ENCODE peak calls at places on chromosome 16, in eight cellular contexts. B is neural progenitor cell; X is CD8-positive, alpha-beta memory T cell; S is suprapubic skin; Z is fibroblast of lung; H is heart right ventricle; T is esophagus muscularis mucosa; C is cardiac muscle cell. P is an unnamed sample. For H3K27me3 and H3K4me1, the result is how much of the 10 kb centered on the place peaks cover.

GRCh38 chr16:16120382-16121184 is 102.7 kb downstream of the ABCC6 start:
- DNase-seq in H (peak), T (peak), C (no peak), X (no peak), B (no peak), S (no peak), Z (peak), P (no peak)

GRCh38 chr16:24929409-24929808 is 83.6 kb downstream of the SLC5A11 start:
- DNase-seq in H (no peak), Z (no peak), B (no peak), C (no peak), X (no peak), S (no peak), T (no peak), P (no peak)

GRCh38 chr16:84349852-84350565 is 18.3 kb upstream of the ATP2C2 start:
- DNase-seq in S (no peak), C (no peak), Z (no peak), B (peak), X (no peak), T (no peak), H (no peak), P (no peak)

GRCh38 chr16:56547120-56547948 is 17.5 kb upstream of the MT4 start:
- DNase-seq in X (no peak), Z (peak), C (peak), H (no peak), B (peak), S (no peak), T (no peak), P (no peak)

GRCh38 chr16:12122202-12122601 is 145.7 kb downstream of the SNX29 start:
- DNase-seq in T (no peak), Z (no peak), B (no peak), C (no peak), H (no peak), S (no peak), X (no peak), P (no peak)

GRCh38 chr16:57422026-57422944 is 17.7 kb downstream of the CCL17 start:
- DNase-seq in X (no peak), Z (peak), B (peak), H (no peak), C (peak), S (no peak), T (no peak), P (peak)

GRCh38 chr16:51550785-51551184 is 399.7 kb upstream of the SALL1 start:
- DNase-seq in C (no peak), S (no peak), X (no peak), Z (no peak), B (no peak), T (peak), H (no peak), P (no peak)

GRCh38 chr16:71542377-71542776 is 16.2 kb downstream of the CHST4 start:
- DNase-seq in S (no peak), T (no peak), C (peak), X (peak), H (peak), Z (peak), B (peak), P (no peak)

GRCh38 chr16:25010542-25010941 is 4.6 kb downstream of the ARHGAP17 start:
- DNase-seq in X (no peak), S (peak), T (no peak), Z (no peak), H (no peak), C (no peak), B (no peak), P (no peak)

GRCh38 chr16:73215482-73216377 is 167.8 kb upstream of the ZFHX3 start:
- DNase-seq in S (no peak), C (no peak), H (no peak), X (no peak), Z (no peak), B (no peak), T (no peak), P (no peak)

GRCh38 chr16:27489421-27489820 is 60.3 kb downstream of the GTF3C1 start:
- DNase-seq in T (no peak), B (no peak), H (no peak), Z (no peak), C (no peak), S (no peak), X (no peak), P (peak)

GRCh38 chr16:82748026-82748425 is 121.3 kb downstream of the CDH13 start:
- DNase-seq in Z (peak), C (no peak), B (no peak), X (no peak), T (no peak), H (peak), S (no peak), P (peak)

GRCh38 chr16:15925631-15926030 is 23.8 kb upstream of the ABCC1 start:
- DNase-seq in C (peak), Z (no peak), S (no peak), T (no peak), B (peak), H (no peak), X (no peak), P (no peak)

GRCh38 chr16:47136101-47136820 is 7.5 kb downstream of the NETO2 start:
- DNase-seq in Z (no peak), H (no peak), B (no peak), S (no peak), T (no peak), C (no peak), X (no peak), P (no peak)

GRCh38 chr16:27795992-27796614 is 246.2 kb downstream of the KATNIP start:
- DNase-seq in T (no peak), C (peak), B (peak), S (no peak), Z (peak), X (no peak), H (peak), P (peak)

GRCh38 chr16:23182206-23182674 is 305 bp upstream of the SCNN1G start:
- DNase-seq in Z (peak), C (peak), B (peak), X (peak), H (peak), S (no peak), T (no peak), P (peak)

GRCh38 chr16:24499193-24499814 is 40.1 kb upstream of the RBBP6 start:
- DNase-seq in T (no peak), X (no peak), B (peak), Z (peak), S (no peak), C (peak), H (no peak), P (peak)

GRCh38 chr16:15507299-15507958 is 73.0 kb downstream of the BMERB1 start:
- DNase-seq in T (no peak), X (no peak), S (no peak), B (no peak), H (no peak), Z (peak), C (no peak), P (peak)

GRCh38 chr16:50372611-50373344 is 4.0 kb upstream of the BRD7 start:
- DNase-seq in T (peak), S (no peak), C (peak), X (no peak), Z (peak), H (peak), B (no peak), P (peak)

GRCh38 chr16:49337814-49338350 is 35.7 kb upstream of the C16orf78 start:
- DNase-seq in S (peak), Z (no peak), T (peak), H (no peak), X (no peak), C (no peak), B (no peak), P (no peak)

GRCh38 chr16:61929801-61930200 is 106.4 kb downstream of the CDH8 start:
- DNase-seq in Z (no peak), C (no peak), H (no peak), X (no peak), S (no peak), B (no peak), T (no peak), P (no peak)

GRCh38 chr16:49776085-49776501 is 79.8 kb downstream of the ZNF423 start:
- DNase-seq in H (peak), Z (no peak), B (peak), C (peak), T (no peak), X (no peak), S (no peak), P (peak)

GRCh38 chr16:73771196-73771595 is 525.4 kb upstream of the PSMD7 start:
- DNase-seq in B (no peak), X (no peak), Z (peak), C (no peak), T (no peak), S (no peak), H (no peak), P (no peak)

GRCh38 chr16:57310801-57311200 is 26.3 kb upstream of the PLLP start:
- DNase-seq in H (no peak), T (no peak), S (no peak), B (no peak), C (no peak), Z (no peak), X (no peak), P (no peak)

GRCh38 chr16:87297918-87298631 is 19.1 kb downstream of the C16orf95 start:
- DNase-seq in Z (peak), X (no peak), S (no peak), C (peak), T (no peak), H (no peak), B (peak), P (no peak)

GRCh38 chr16:79537584-79537983 is 63.0 kb downstream of the MAF start:
- DNase-seq in Z (no peak), X (no peak), H (no peak), S (no peak), T (no peak), B (no peak), C (no peak), P (no peak)

GRCh38 chr16:11107781-11108465 is 148.1 kb downstream of the SOCS1 start:
- DNase-seq in B (no peak), S (no peak), X (no peak), H (no peak), C (no peak), T (no peak), Z (peak), P (peak)

GRCh38 chr16:11407047-11407982 is 62.1 kb downstream of the RMI2 start:
- DNase-seq in X (peak), Z (peak), H (no peak), B (peak), T (no peak), C (peak), S (no peak), P (no peak)

GRCh38 chr16:68948230-68948910 is 105.0 kb downstream of the TANGO6 start:
- DNase-seq in T (no peak), H (no peak), B (no peak), Z (peak), S (no peak), X (no peak), C (no peak), P (no peak)

GRCh38 chr16:8846401-8846932 is 22.3 kb downstream of the CARHSP1 start:
- DNase-seq in B (no peak), H (no peak), Z (no peak), S (no peak), C (no peak), X (no peak), T (no peak), P (no peak)

GRCh38 chr16:16030449-16030848 is 81.0 kb downstream of the ABCC1 start:
- DNase-seq in H (no peak), B (no peak), S (no peak), T (no peak), Z (no peak), X (no peak), C (no peak), P (no peak)

GRCh38 chr16:3804426-3805016 is 76.0 kb downstream of the CREBBP start:
- DNase-seq in X (no peak), T (no peak), Z (no peak), C (no peak), B (no peak), S (no peak), H (no peak), P (no peak)

GRCh38 chr16:6206080-6206479 is 1108.5 kb upstream of the EEF2KMT start:
- DNase-seq in T (no peak), Z (no peak), C (no peak), H (no peak), B (no peak), S (no peak), X (no peak), P (no peak)

GRCh38 chr16:698911-699671 is 6.5 kb downstream of the FBXL16 start:
- DNase-seq in B (no peak), C (no peak), Z (no peak), X (no peak), H (no peak), S (no peak), T (no peak), P (no peak)
- H3K27me3 ChIP-seq in B (half or more), C (half or more), Z (under half), X (under half), H (half or more), S (half or more), T (half or more), P (under half)

GRCh38 chr16:2520097-2520783 is at the start of gene AMDHD2:
- DNase-seq in B (peak), X (peak), C (peak), H (peak), S (peak), T (peak), Z (peak), P (peak)
- H3K4me1 ChIP-seq in B (under half), X (half or more), C (under half), H (half or more), S (half or more), T (half or more), Z (under half), P (under half)

GRCh38 chr16:31519746-31520145 is 8.0 kb upstream of the AHSP start:
- DNase-seq in B (peak), C (no peak), Z (no peak), T (no peak), H (no peak), X (no peak), S (no peak), P (no peak)

GRCh38 chr16:31525113-31525512 is 2.6 kb upstream of the AHSP start:
- DNase-seq in C (no peak), X (no peak), H (no peak), Z (no peak), S (no peak), B (no peak), T (no peak), P (no peak)

DNA sequence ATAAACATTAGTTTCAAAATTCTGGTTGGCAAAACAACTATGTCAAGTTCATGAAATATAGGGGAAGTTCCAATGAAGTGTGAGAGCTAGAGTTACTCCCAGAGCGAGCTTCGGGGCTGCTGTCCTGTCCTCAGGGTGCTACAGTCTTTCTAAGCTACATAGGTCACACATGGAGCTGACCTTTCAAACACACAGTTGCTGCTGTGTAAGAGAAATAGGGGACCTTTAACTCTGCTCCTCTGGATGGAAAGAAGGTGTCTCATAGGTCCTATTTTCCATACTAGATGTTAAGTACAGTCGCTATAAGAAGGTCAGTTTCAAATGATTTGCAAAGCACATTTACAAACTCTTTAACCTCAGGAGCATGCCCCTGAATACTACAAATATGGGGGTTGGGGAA is 6.3 kb upstream of the AHSP start:
- DNase-seq in H (no peak), X (no peak), T (no peak), B (no peak), S (no peak), C (no peak), Z (no peak), P (no peak)
- H3K27me3 ChIP-seq in H (under half), X (under half), T (under half), B (under half), S (under half), C (under half), Z (under half), P (under half)

DNA sequence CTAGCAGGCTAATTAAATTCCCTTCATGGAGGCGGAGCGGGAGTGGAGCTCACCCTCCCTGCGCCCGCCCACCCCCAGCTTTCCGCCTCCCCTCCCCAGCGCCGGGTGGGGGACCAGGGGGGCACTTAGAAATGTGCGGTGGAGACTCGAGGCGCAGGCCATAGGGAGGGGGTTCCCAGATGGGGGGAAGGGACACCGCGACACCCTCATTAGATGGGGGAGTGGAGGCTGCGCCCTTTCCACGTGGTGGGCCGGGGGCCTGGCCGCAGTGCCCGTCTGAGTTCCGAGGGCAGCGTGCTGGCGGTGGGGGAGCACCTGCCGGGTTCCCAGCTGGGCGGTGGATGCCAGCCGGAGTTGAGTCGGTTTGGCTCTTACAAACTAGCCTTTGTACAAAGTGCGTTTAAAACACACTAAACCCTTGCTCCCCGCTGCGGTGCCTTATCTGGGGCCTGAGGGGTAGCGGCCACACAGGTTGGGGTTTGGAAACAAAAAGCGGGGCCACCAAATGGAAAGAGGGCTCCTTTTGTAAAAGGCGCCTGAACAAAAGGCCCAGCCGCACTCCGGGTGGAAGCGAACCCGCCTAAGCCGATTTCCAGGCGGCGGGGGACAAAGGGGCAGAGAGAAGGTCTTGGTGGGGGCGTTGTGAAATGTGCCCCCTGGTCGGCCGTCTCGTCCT is 1.4 kb downstream of the GSE1 start:
- DNase-seq in T (no peak), H (no peak), Z (no peak), B (peak), S (no peak), C (peak), X (no peak), P (no peak)
- H3K4me1 ChIP-seq in T (half or more), H (half or more), Z (under half), B (under half), S (half or more), C (under half), X (under half), P (under half)

DNA sequence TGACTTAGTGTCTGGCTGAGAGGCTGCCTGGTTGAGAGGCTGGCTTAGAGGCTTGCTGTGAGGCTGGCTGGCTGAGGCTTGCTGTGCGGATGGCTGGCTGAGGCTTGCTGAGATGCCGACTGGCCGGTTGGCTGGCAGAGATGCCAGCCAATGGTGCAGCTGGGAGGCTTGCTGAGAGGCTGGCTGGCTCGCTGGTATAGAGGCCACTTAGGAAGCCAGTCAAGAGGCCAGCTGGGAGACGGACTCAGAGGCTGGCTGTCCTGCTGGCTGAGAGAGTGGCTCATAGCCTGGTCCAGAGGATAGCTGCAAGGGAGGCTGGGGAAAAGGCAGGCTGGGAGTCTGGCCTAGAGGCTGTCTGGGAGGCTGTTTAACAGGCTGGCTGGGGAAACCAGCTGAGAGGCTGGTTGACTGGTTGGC is 37.3 kb upstream of the ACSM2B start:
- DNase-seq in C (no peak), Z (no peak), H (no peak), B (no peak), X (no peak), S (no peak), T (no peak), P (no peak)
- H3K27me3 ChIP-seq in C (under half), Z (under half), H (under half), B (under half), X (under half), S (under half), T (under half), P (under half)

P was measured in aorta.